ENCODE peak calls at places on chromosomes 4 and X, in six cellular contexts. One of them, this sample, is unnamed.

GRCh38 chrX:40172169-40172979 is 74.6 kb upstream of the BCOR start:
- DNase-seq in K562: peak
- DNase-seq in ovary: peak
- DNase-seq in astrocyte of the cerebellum: no peak
- DNase-seq in nephron progenitor cell: peak
- DNase-seq in neural progenitor cell: peak
- DNase-seq in this sample: peak

GRCh38 chr4:118417325-118417724 is 64.5 kb upstream of the PRSS12 start:
- DNase-seq in K562: no peak
- DNase-seq in ovary: no peak
- DNase-seq in astrocyte of the cerebellum: no peak
- DNase-seq in nephron progenitor cell: no peak
- DNase-seq in neural progenitor cell: no peak
- DNase-seq in this sample: no peak

GRCh38 chr4:95044204-95044848 is 286.6 kb downstream of the BMPR1B start:
- DNase-seq in K562: no peak
- DNase-seq in ovary: no peak
- DNase-seq in astrocyte of the cerebellum: no peak
- DNase-seq in nephron progenitor cell: peak
- DNase-seq in neural progenitor cell: peak
- DNase-seq in this sample: no peak

GRCh38 chr4:151422862-151423261 is 13.9 kb downstream of the FHIP1A start:
- DNase-seq in K562: no peak
- DNase-seq in ovary: no peak
- DNase-seq in astrocyte of the cerebellum: no peak
- DNase-seq in nephron progenitor cell: no peak
- DNase-seq in neural progenitor cell: no peak
- DNase-seq in this sample: no peak

GRCh38 chrX:95728446-95728845 is 956.2 kb upstream of the DIAPH2 start:
- DNase-seq in K562: no peak
- DNase-seq in ovary: no peak
- DNase-seq in astrocyte of the cerebellum: no peak
- DNase-seq in nephron progenitor cell: peak
- DNase-seq in neural progenitor cell: peak
- DNase-seq in this sample: no peak

GRCh38 chr4:122533841-122534240 is 77.3 kb upstream of the IL2 start:
- DNase-seq in K562: no peak
- DNase-seq in ovary: no peak
- DNase-seq in astrocyte of the cerebellum: no peak
- DNase-seq in nephron progenitor cell: no peak
- DNase-seq in neural progenitor cell: no peak
- DNase-seq in this sample: no peak

GRCh38 chr4:53688186-53688790 is 97.0 kb upstream of the LNX1 start:
- DNase-seq in K562: no peak
- DNase-seq in ovary: no peak
- DNase-seq in astrocyte of the cerebellum: peak
- DNase-seq in nephron progenitor cell: no peak
- DNase-seq in neural progenitor cell: no peak
- DNase-seq in this sample: no peak

GRCh38 chrX:1391370-1391706 is 575 bp downstream of the SLC25A6 start:
- DNase-seq in K562: peak
- DNase-seq in ovary: peak
- DNase-seq in astrocyte of the cerebellum: no peak
- DNase-seq in nephron progenitor cell: peak
- DNase-seq in neural progenitor cell: peak
- DNase-seq in this sample: no peak

GRCh38 chr4:150368667-150369066 is 213.3 kb upstream of the MAB21L2 start:
- DNase-seq in K562: no peak
- DNase-seq in ovary: no peak
- DNase-seq in astrocyte of the cerebellum: no peak
- DNase-seq in nephron progenitor cell: no peak
- DNase-seq in neural progenitor cell: no peak
- DNase-seq in this sample: no peak

GRCh38 chr4:98746530-98746929 is 88.1 kb upstream of the TSPAN5 start:
- DNase-seq in K562: no peak
- DNase-seq in ovary: no peak
- DNase-seq in astrocyte of the cerebellum: no peak
- DNase-seq in nephron progenitor cell: no peak
- DNase-seq in neural progenitor cell: no peak
- DNase-seq in this sample: no peak

GRCh38 chr4:48375651-48376291 is 34.4 kb downstream of the SLAIN2 start:
- DNase-seq in K562: no peak
- DNase-seq in ovary: no peak
- DNase-seq in astrocyte of the cerebellum: peak
- DNase-seq in nephron progenitor cell: no peak
- DNase-seq in neural progenitor cell: no peak
- DNase-seq in this sample: no peak

GRCh38 chr4:85964298-85964697 is 395.6 kb downstream of the MAPK10 start:
- DNase-seq in K562: no peak
- DNase-seq in ovary: no peak
- DNase-seq in astrocyte of the cerebellum: no peak
- DNase-seq in nephron progenitor cell: no peak
- DNase-seq in neural progenitor cell: no peak
- DNase-seq in this sample: no peak

GRCh38 chrX:49120104-49120503 is 3.4 kb downstream of the GPKOW start:
- DNase-seq in K562: no peak
- DNase-seq in ovary: no peak
- DNase-seq in astrocyte of the cerebellum: no peak
- DNase-seq in nephron progenitor cell: no peak
- DNase-seq in neural progenitor cell: no peak
- DNase-seq in this sample: no peak

GRCh38 chr4:149183638-149184037 is 632.0 kb downstream of the IQCM start:
- DNase-seq in K562: no peak
- DNase-seq in ovary: no peak
- DNase-seq in astrocyte of the cerebellum: no peak
- DNase-seq in nephron progenitor cell: no peak
- DNase-seq in neural progenitor cell: peak
- DNase-seq in this sample: no peak

GRCh38 chr4:69708211-69708610 is 52.2 kb downstream of the SULT1B1 start:
- DNase-seq in K562: no peak
- DNase-seq in ovary: no peak
- DNase-seq in astrocyte of the cerebellum: no peak
- DNase-seq in nephron progenitor cell: no peak
- DNase-seq in neural progenitor cell: no peak
- DNase-seq in this sample: no peak

GRCh38 chr4:110970642-110971041 is 347.8 kb upstream of the PITX2 start:
- DNase-seq in K562: no peak
- DNase-seq in ovary: no peak
- DNase-seq in astrocyte of the cerebellum: peak
- DNase-seq in nephron progenitor cell: peak
- DNase-seq in neural progenitor cell: peak
- DNase-seq in this sample: no peak

GRCh38 chr4:89172865-89173264 is 61.5 kb downstream of the TIGD2 start:
- DNase-seq in K562: no peak
- DNase-seq in ovary: no peak
- DNase-seq in astrocyte of the cerebellum: no peak
- DNase-seq in nephron progenitor cell: no peak
- DNase-seq in neural progenitor cell: peak
- DNase-seq in this sample: no peak

GRCh38 chrX:40843643-40844042 is 108.3 kb upstream of the MED14 start:
- DNase-seq in K562: no peak
- DNase-seq in ovary: no peak
- DNase-seq in astrocyte of the cerebellum: no peak
- DNase-seq in nephron progenitor cell: no peak
- DNase-seq in neural progenitor cell: no peak
- DNase-seq in this sample: no peak

GRCh38 chrX:75781618-75782017 is 3.4 kb downstream of the MAGEE2 start:
- DNase-seq in K562: no peak
- DNase-seq in ovary: peak
- DNase-seq in astrocyte of the cerebellum: no peak
- DNase-seq in nephron progenitor cell: no peak
- DNase-seq in neural progenitor cell: peak
- DNase-seq in this sample: no peak

GRCh38 chrX:54492340-54492739 is 3.7 kb downstream of the FGD1 start:
- DNase-seq in K562: no peak
- DNase-seq in ovary: no peak
- DNase-seq in astrocyte of the cerebellum: no peak
- DNase-seq in nephron progenitor cell: no peak
- DNase-seq in neural progenitor cell: no peak
- DNase-seq in this sample: peak

GRCh38 chr4:25448379-25449109 is 71.5 kb downstream of the ANAPC4 start:
- DNase-seq in K562: no peak
- DNase-seq in ovary: no peak
- DNase-seq in astrocyte of the cerebellum: no peak
- DNase-seq in nephron progenitor cell: no peak
- DNase-seq in neural progenitor cell: peak
- DNase-seq in this sample: no peak

GRCh38 chrX:39749728-39750127 is 348.0 kb downstream of the BCOR start:
- DNase-seq in K562: no peak
- DNase-seq in ovary: no peak
- DNase-seq in astrocyte of the cerebellum: no peak
- DNase-seq in nephron progenitor cell: no peak
- DNase-seq in neural progenitor cell: no peak
- DNase-seq in this sample: no peak

GRCh38 chrX:53089224-53089842 is 4.6 kb upstream of the KANTR start:
- DNase-seq in K562: peak
- DNase-seq in ovary: peak
- DNase-seq in astrocyte of the cerebellum: peak
- DNase-seq in nephron progenitor cell: no peak
- DNase-seq in neural progenitor cell: peak
- DNase-seq in this sample: peak

GRCh38 chr4:186216465-186217024 is 10.8 kb upstream of the KLKB1 start:
- DNase-seq in K562: no peak
- DNase-seq in ovary: no peak
- DNase-seq in astrocyte of the cerebellum: no peak
- DNase-seq in nephron progenitor cell: no peak
- DNase-seq in neural progenitor cell: no peak
- DNase-seq in this sample: no peak

GRCh38 chr4:76199664-76200211 is 13.9 kb downstream of the SCARB2 start:
- DNase-seq in K562: no peak
- DNase-seq in ovary: no peak
- DNase-seq in astrocyte of the cerebellum: no peak
- DNase-seq in nephron progenitor cell: no peak
- DNase-seq in neural progenitor cell: no peak
- DNase-seq in this sample: no peak

GRCh38 chr4:128782076-128782715 is 27.3 kb upstream of the JADE1 start:
- DNase-seq in K562: peak
- DNase-seq in ovary: no peak
- DNase-seq in astrocyte of the cerebellum: no peak
- DNase-seq in nephron progenitor cell: no peak
- DNase-seq in neural progenitor cell: peak
- DNase-seq in this sample: peak

GRCh38 chrX:110699109-110699508 is 96.5 kb downstream of the CHRDL1 start:
- DNase-seq in K562: no peak
- DNase-seq in ovary: no peak
- DNase-seq in astrocyte of the cerebellum: no peak
- DNase-seq in nephron progenitor cell: no peak
- DNase-seq in neural progenitor cell: no peak
- DNase-seq in this sample: no peak

GRCh38 chrX:103710609-103711008 is at the start of gene TMEM31:
- DNase-seq in K562: no peak
- DNase-seq in ovary: no peak
- DNase-seq in astrocyte of the cerebellum: no peak
- DNase-seq in nephron progenitor cell: no peak
- DNase-seq in neural progenitor cell: no peak
- DNase-seq in this sample: no peak
- TF ChIP-seq CTCF in K562: no peak
- TF ChIP-seq CTCF in ovary: no peak
- TF ChIP-seq CTCF in astrocyte of the cerebellum: no peak
- TF ChIP-seq CTCF in nephron progenitor cell: no peak
- TF ChIP-seq CTCF in neural progenitor cell: no peak
- TF ChIP-seq CTCF in this sample: no peak

GRCh38 chr4:55545681-55546632 is 752 bp downstream of the CLOCK start:
- DNase-seq in K562: peak
- DNase-seq in ovary: peak
- DNase-seq in astrocyte of the cerebellum: peak
- DNase-seq in nephron progenitor cell: peak
- DNase-seq in neural progenitor cell: peak
- DNase-seq in this sample: peak

GRCh38 chr4:55545133-55545532 is 1.6 kb downstream of the CLOCK start:
- DNase-seq in K562: no peak
- DNase-seq in ovary: no peak
- DNase-seq in astrocyte of the cerebellum: no peak
- DNase-seq in nephron progenitor cell: no peak
- DNase-seq in neural progenitor cell: peak
- DNase-seq in this sample: no peak

GRCh38 chr4:55547461-55547770 is 707 bp upstream of the CLOCK start:
- DNase-seq in K562: no peak
- DNase-seq in ovary: no peak
- DNase-seq in astrocyte of the cerebellum: no peak
- DNase-seq in nephron progenitor cell: peak
- DNase-seq in neural progenitor cell: peak
- DNase-seq in this sample: no peak

GRCh38 chr4:55546633-55547460 is at the start of gene CLOCK:
- DNase-seq in K562: peak
- DNase-seq in ovary: peak
- DNase-seq in astrocyte of the cerebellum: peak
- DNase-seq in nephron progenitor cell: peak
- DNase-seq in neural progenitor cell: peak
- DNase-seq in this sample: peak

GRCh38 chr4:55543858-55544257 is 2.9 kb downstream of the CLOCK start:
- DNase-seq in K562: peak
- DNase-seq in ovary: no peak
- DNase-seq in astrocyte of the cerebellum: no peak
- DNase-seq in nephron progenitor cell: no peak
- DNase-seq in neural progenitor cell: no peak
- DNase-seq in this sample: no peak
- TF ChIP-seq CTCF in K562: peak
- TF ChIP-seq CTCF in ovary: no peak
- TF ChIP-seq CTCF in astrocyte of the cerebellum: peak
- TF ChIP-seq CTCF in nephron progenitor cell: peak
- TF ChIP-seq CTCF in neural progenitor cell: peak
- TF ChIP-seq CTCF in this sample: no peak

DNA sequence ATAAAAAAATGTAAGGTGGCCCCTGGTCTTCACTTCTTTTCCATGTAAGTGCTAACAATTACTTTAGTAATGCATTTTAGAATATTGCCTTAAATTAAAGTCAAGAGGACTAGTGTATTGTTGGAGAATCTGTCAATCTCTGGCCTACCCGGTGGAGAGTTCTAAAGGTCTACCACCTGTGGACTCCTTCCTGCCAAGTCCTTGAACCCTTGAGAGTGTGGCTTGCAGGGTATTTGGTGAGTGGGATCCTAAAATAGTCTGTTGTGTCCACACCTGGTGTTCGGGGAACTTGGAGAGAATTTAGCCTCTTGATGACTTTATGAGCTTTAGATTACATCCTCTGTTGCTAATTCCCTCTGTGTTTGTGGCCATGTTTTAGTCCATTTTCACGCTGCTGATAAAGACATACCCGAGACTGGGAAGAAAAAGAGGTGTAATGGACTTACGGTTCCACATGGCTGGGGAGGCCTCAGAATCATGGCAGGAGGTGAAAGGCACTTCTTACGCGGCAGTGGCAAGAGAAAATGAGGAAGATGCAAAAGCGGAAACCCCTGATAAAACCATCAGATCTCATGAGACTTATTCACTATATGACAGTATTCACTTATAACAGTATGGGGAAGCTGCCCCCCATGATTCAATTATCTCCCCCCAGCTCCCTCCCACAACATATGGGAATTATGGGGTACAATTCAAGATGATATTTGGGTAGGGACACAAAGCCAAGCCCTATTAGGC is 23.8 kb downstream of the DDIT4L start:
- DNase-seq in K562: no peak
- DNase-seq in ovary: no peak
- DNase-seq in astrocyte of the cerebellum: no peak
- DNase-seq in nephron progenitor cell: no peak
- DNase-seq in neural progenitor cell: no peak
- DNase-seq in this sample: no peak
- TF ChIP-seq CTCF in K562: no peak
- TF ChIP-seq CTCF in ovary: no peak
- TF ChIP-seq CTCF in astrocyte of the cerebellum: no peak
- TF ChIP-seq CTCF in nephron progenitor cell: no peak
- TF ChIP-seq CTCF in neural progenitor cell: no peak
- TF ChIP-seq CTCF in this sample: no peak

GRCh38 chrX:72609313-72609712 is 36.7 kb upstream of the HDAC8 start:
- DNase-seq in K562: peak
- DNase-seq in ovary: no peak
- DNase-seq in astrocyte of the cerebellum: no peak
- DNase-seq in nephron progenitor cell: no peak
- DNase-seq in neural progenitor cell: no peak
- DNase-seq in this sample: no peak
- TF ChIP-seq CTCF in K562: peak
- TF ChIP-seq CTCF in ovary: no peak
- TF ChIP-seq CTCF in astrocyte of the cerebellum: peak
- TF ChIP-seq CTCF in nephron progenitor cell: no peak
- TF ChIP-seq CTCF in neural progenitor cell: no peak
- TF ChIP-seq CTCF in this sample: no peak

This sample was measured in uterus.